ENCODE peak calls at places on chromosome 17, in seven cellular contexts. C is stimulated activated naive CD8-positive, alpha-beta T cell treated with anti-CD3 and anti-CD28 coated beads, Interleukin-15, Interleukin-2, amounts not matched to agents 100 U/mL and 50 U/mL, for 24 hours; F is NCI-H2081 treated with DMSO at 0.1 percent for 48 hours; X is NCI-H1105; M is substantia nigra; I is activated T-helper 1 cell treated with Interleukin-2 at 50 U/mL for 16 hours; V is type B pancreatic cell. L is an unnamed sample.

GRCh38 chr17:15510361-15510760 is 42.9 kb upstream of the CDRT4 start:
- DNase-seq in V (no peak), C (no peak), I (no peak), X (no peak), F (no peak), M (no peak), L (peak)

GRCh38 chr17:951388-952132 is 28.0 kb downstream of the NXN start:
- DNase-seq in M (no peak), X (no peak), C (no peak), V (peak), I (no peak), F (no peak), L (peak)

GRCh38 chr17:65102788-65103187 is 34.4 kb upstream of the RGS9 start:
- DNase-seq in F (no peak), M (no peak), I (no peak), X (no peak), C (no peak), V (no peak), L (no peak)

GRCh38 chr17:802481-802880 is 20.3 kb downstream of the MRM3 start:
- DNase-seq in X (no peak), M (no peak), V (no peak), I (no peak), F (no peak), C (no peak), L (no peak)

GRCh38 chr17:14780116-14780515 is 479.2 kb downstream of the HS3ST3B1 start:
- DNase-seq in X (no peak), F (no peak), C (no peak), V (no peak), M (no peak), I (no peak), L (no peak)

GRCh38 chr17:14513835-14514234 is 213.0 kb downstream of the HS3ST3B1 start:
- DNase-seq in F (no peak), M (no peak), X (no peak), I (no peak), C (no peak), V (no peak), L (no peak)

GRCh38 chr17:980406-981291 is 1.1 kb upstream of the NXN start:
- DNase-seq in I (peak), C (peak), M (peak), V (no peak), X (peak), F (peak), L (peak)

GRCh38 chr17:39352511-39352910 is 48.9 kb downstream of the FBXL20 start:
- DNase-seq in V (peak), M (no peak), C (no peak), F (no peak), I (no peak), X (no peak), L (no peak)

GRCh38 chr17:39926588-39927100 is 757 bp downstream of the ORMDL3 start:
- DNase-seq in X (no peak), M (no peak), I (peak), F (no peak), C (peak), V (no peak), L (peak)

L was measured in fibroblast of gingiva.